ENCODE peak calls at places on chromosome 5, in four cellular contexts. N is glutamatergic neuron, D is HFFc6, S is upper lobe of left lung. V is an unnamed sample.

GRCh38 chr5:28281381-28281780 is 1243.0 kb upstream of the CDH9 start:
- DNase-seq in N (no peak), D (no peak), S (no peak), V (no peak)

GRCh38 chr5:60340965-60341471 is 358.9 kb downstream of the DEPDC1B start:
- DNase-seq in N (no peak), S (no peak), D (no peak), V (no peak)

GRCh38 chr5:58071566-58071965 is 388.3 kb downstream of the PLK2 start:
- DNase-seq in S (no peak), D (no peak), N (no peak), V (no peak)

GRCh38 chr5:108669493-108669892 is 78.2 kb upstream of the FER start:
- DNase-seq in N (no peak), D (no peak), S (no peak), V (no peak)

GRCh38 chr5:124277767-124278536 is 468.5 kb downstream of the ZNF608 start:
- DNase-seq in S (no peak), D (no peak), N (no peak), V (no peak)

GRCh38 chr5:133848306-133848924 is 120.0 kb downstream of the C5orf15 start:
- DNase-seq in S (no peak), N (no peak), D (no peak), V (no peak)

GRCh38 chr5:147971472-147971871 is 65.1 kb upstream of the C5orf46 start:
- DNase-seq in D (no peak), N (no peak), S (no peak), V (no peak)

GRCh38 chr5:140966293-140967225 is at the start of gene PCDHAC2:
- DNase-seq in N (peak; percentile 75), S (peak; percentile 91), D (no peak), V (peak; percentile 42)

GRCh38 chr5:130316971-130317421 is 412.7 kb downstream of the CHSY3 start:
- DNase-seq in D (no peak), N (no peak), S (no peak), V (no peak)

GRCh38 chr5:90709323-90710148 is 150.9 kb downstream of the ADGRV1 start:
- DNase-seq in D (peak; percentile 10), S (no peak), N (peak; percentile 47), V (no peak)

GRCh38 chr5:179668404-179668803 is 12.4 kb downstream of the CBY3 start:
- DNase-seq in D (peak; percentile 44), N (peak; percentile 73), S (no peak), V (no peak)

GRCh38 chr5:123119334-123119986 is 30.4 kb downstream of the PRDM6 start:
- DNase-seq in D (peak; percentile 28), N (peak; percentile 22), S (peak; percentile 18), V (peak; percentile 59)

GRCh38 chr5:5677738-5678137 is 255.3 kb downstream of the ICE1 start:
- DNase-seq in N (no peak), S (no peak), D (no peak), V (no peak)

GRCh38 chr5:28012538-28012937 is 974.2 kb upstream of the CDH9 start:
- DNase-seq in N (no peak), S (no peak), D (no peak), V (no peak)

GRCh38 chr5:65855758-65856157 is 70.6 kb upstream of the ERBIN start:
- DNase-seq in D (no peak), S (no peak), N (no peak), V (no peak)

GRCh38 chr5:61575103-61575502 is 243.0 kb downstream of the ZSWIM6 start:
- DNase-seq in D (peak; percentile 63), S (no peak), N (no peak), V (no peak)

GRCh38 chr5:392431-392988 is 50.5 kb upstream of the EXOC3 start:
- DNase-seq in D (no peak), N (no peak), S (peak; percentile 66), V (peak; percentile 22)

GRCh38 chr5:139700711-139701693 is 52.9 kb downstream of the CXXC5 start:
- DNase-seq in S (no peak), N (no peak), D (no peak), V (no peak)

GRCh38 chr5:167049043-167049663 is 1242.3 kb upstream of the WWC1 start:
- DNase-seq in N (peak; percentile 40), D (no peak), S (no peak), V (no peak)

GRCh38 chr5:176596689-176597416 is 13.1 kb downstream of the GPRIN1 start:
- DNase-seq in N (peak; percentile 50), D (no peak), S (peak; percentile 90), V (no peak)

GRCh38 chr5:160167623-160168165 is 48.4 kb upstream of the PWWP2A start:
- DNase-seq in D (no peak), N (no peak), S (no peak), V (no peak)

GRCh38 chr5:56763711-56764466 is 51.5 kb upstream of the MAP3K1 start:
- DNase-seq in N (no peak), S (no peak), D (peak; percentile 13), V (no peak)

GRCh38 chr5:117587111-117587510 is 1012.5 kb upstream of the SEMA6A start:
- DNase-seq in S (no peak), N (no peak), D (no peak), V (no peak)

GRCh38 chr5:120527251-120527650 is 63.2 kb downstream of the PRR16 start:
- DNase-seq in D (no peak), S (no peak), N (peak; percentile 18), V (no peak)

GRCh38 chr5:10689391-10690081 is 71.5 kb downstream of the DAP start:
- DNase-seq in D (peak; percentile 75), N (peak; percentile 75), S (peak; percentile 36), V (no peak)

GRCh38 chr5:59380350-59380951 is 513.1 kb downstream of the PDE4D start:
- DNase-seq in S (no peak), D (peak; percentile 71), N (no peak), V (no peak)

GRCh38 chr5:127801751-127802476 is 98.7 kb downstream of the CCDC192 start:
- DNase-seq in N (no peak), D (peak; percentile 21), S (no peak), V (no peak)

GRCh38 chr5:134113908-134114875 is at the start of gene TCF7:
- DNase-seq in N (peak; percentile 77), D (peak; percentile 40), S (peak; percentile 95), V (peak; percentile 73)

GRCh38 chr5:175814676-175815075 is 56.7 kb upstream of the CPLX2 start:
- DNase-seq in D (peak; percentile 76), N (peak; percentile 41), S (no peak), V (no peak)

GRCh38 chr5:20572560-20572959 is 584.6 kb upstream of the CDH18 start:
- DNase-seq in N (no peak), S (no peak), D (no peak), V (no peak)

GRCh38 chr5:54514841-54515432 is 2.6 kb upstream of the SNX18 start:
- DNase-seq in N (no peak), D (peak; percentile 67), S (no peak), V (no peak)

GRCh38 chr5:177494356-177495195 is 2.8 kb downstream of the PDLIM7 start:
- DNase-seq in S (peak; percentile 81), N (no peak), D (peak; percentile 87), V (peak; percentile 79)

GRCh38 chr5:30341492-30341891 is 852.0 kb upstream of the CDH6 start:
- DNase-seq in D (no peak), S (no peak), N (no peak), V (no peak)

GRCh38 chr5:133926960-133927615 is 41.3 kb downstream of the C5orf15 start:
- DNase-seq in N (no peak), S (no peak), D (no peak), V (no peak)

GRCh38 chr5:142248853-142249462 is 75.9 kb downstream of the SPRY4 start:
- DNase-seq in N (no peak), S (peak; percentile 81), D (peak; percentile 38), V (no peak)

GRCh38 chr5:77882670-77883257 is 106.6 kb upstream of the TBCA start:
- DNase-seq in D (peak; percentile 60), N (no peak), S (no peak), V (no peak)

GRCh38 chr5:125587631-125588030 is 835.6 kb upstream of the GRAMD2B start:
- DNase-seq in S (no peak), D (no peak), N (no peak), V (no peak)

GRCh38 chr5:76312783-76313182 is 90.3 kb upstream of the IQGAP2 start:
- DNase-seq in D (no peak), N (no peak), S (no peak), V (no peak)

GRCh38 chr5:66769839-66770617 is 173.8 kb downstream of the MAST4 start:
- DNase-seq in D (peak; percentile 4), N (peak; percentile 78), S (no peak), V (no peak)

DNA sequence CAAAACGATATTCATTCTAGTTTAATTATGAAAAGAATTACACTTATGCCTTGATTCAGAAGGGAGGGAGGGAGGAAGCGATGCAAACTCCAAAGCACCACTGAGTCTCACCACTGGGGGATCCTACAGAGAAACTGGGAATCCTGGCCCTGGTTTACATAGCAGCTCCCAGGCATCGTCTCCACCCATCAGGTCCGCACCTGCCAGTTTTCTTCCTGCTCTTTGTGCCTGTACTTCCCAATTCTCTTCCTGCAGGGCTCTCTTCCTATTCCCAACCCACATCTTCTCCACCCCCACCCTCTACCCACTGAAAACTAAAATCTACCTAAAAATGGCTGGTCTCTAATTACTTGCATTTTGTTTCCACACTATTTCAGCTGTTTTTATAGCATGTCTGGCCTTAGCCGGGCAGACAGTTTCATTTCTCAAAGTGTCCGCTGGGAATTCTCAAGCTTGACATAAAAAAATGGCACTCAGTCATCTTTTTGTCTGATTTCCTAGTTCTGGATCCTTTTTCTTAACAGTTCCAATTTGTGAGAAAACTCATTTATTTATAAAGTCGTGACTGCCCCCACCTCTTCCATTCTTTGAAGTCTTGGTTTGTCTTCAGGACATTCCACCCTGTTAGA is 1.6 kb upstream of the TNIP1 start:
- DNase-seq in S (no peak), D (no peak), N (peak; percentile 33), V (no peak)
- TF ChIP-seq CTCF in S (no peak), D (peak; percentile 55), N (peak; percentile 54), V (peak; percentile 47)

GRCh38 chr5:101976933-101977332 is 319.2 kb downstream of the SLCO4C1 start:
- DNase-seq in N (no peak), D (no peak), S (no peak), V (no peak)

GRCh38 chr5:101977729-101978345 is 318.2 kb downstream of the SLCO4C1 start:
- DNase-seq in S (no peak), N (no peak), D (peak; percentile 25), V (no peak)
- TF ChIP-seq CTCF in S (no peak), N (peak; percentile 83), D (peak; percentile 80), V (peak; percentile 77)

GRCh38 chr5:132492386-132492785 is 1.8 kb upstream of the IRF1 start:
- DNase-seq in S (no peak), N (no peak), D (no peak), V (no peak)

GRCh38 chr5:132491368-132492364 is 1.1 kb upstream of the IRF1 start:
- DNase-seq in S (peak; percentile 17), D (no peak), N (no peak), V (peak; percentile 37)

GRCh38 chr5:132489871-132490483 is 596 bp downstream of the IRF1 start:
- DNase-seq in N (no peak), D (no peak), S (peak; percentile 93), V (peak; percentile 56)

GRCh38 chr5:132489051-132489770 is 1.4 kb downstream of the IRF1 start:
- DNase-seq in D (no peak), S (no peak), N (no peak), V (peak; percentile 35)

GRCh38 chr5:132490484-132491367 is at the start of gene IRF1:
- DNase-seq in D (peak; percentile 95), N (peak; percentile 88), S (peak; percentile 100), V (peak; percentile 93)
- TF ChIP-seq CTCF in D (no peak), N (no peak), S (no peak), V (no peak)

GRCh38 chr5:8685704-8686103 is 816.8 kb downstream of the MTRR start:
- DNase-seq in D (no peak), N (no peak), S (no peak), V (no peak)
- TF ChIP-seq CTCF in D (no peak), N (no peak), S (no peak), V (no peak)

V was measured in mesothelial cell of epicardium.